ENCODE peak calls at places on chromosomes 3 and 15, in four cellular contexts. I, L, G and Z are unnamed samples.

GRCh38 chr15:73367624-73368300 is 996 bp downstream of the HCN4 start:
- DNase-seq in I (peak), G (no peak), L (no peak), Z (no peak)

GRCh38 chr3:192935441-192935840 is 17.8 kb upstream of the MB21D2 start:
- DNase-seq in L (no peak), I (no peak), G (peak), Z (no peak)

GRCh38 chr3:126133606-126134005 is 46.8 kb downstream of the ALDH1L1 start:
- DNase-seq in G (no peak), I (peak), L (no peak), Z (no peak)

GRCh38 chr3:173622156-173622555 is 224.6 kb downstream of the NLGN1 start:
- DNase-seq in I (no peak), G (peak), L (no peak), Z (peak)

GRCh38 chr3:37240170-37240945 is 66.0 kb upstream of the LRRFIP2 start:
- DNase-seq in I (no peak), L (no peak), G (no peak), Z (no peak)

GRCh38 chr3:8307545-8308110 is 194.0 kb upstream of the LMCD1 start:
- DNase-seq in L (no peak), I (no peak), G (no peak), Z (no peak)

GRCh38 chr15:40594429-40594836 is 384 bp downstream of the KNL1 start:
- DNase-seq in L (peak), G (peak), I (peak), Z (peak)

GRCh38 chr15:31255176-31255510 is 71.5 kb upstream of the KLF13 start:
- DNase-seq in I (peak), G (no peak), L (no peak), Z (no peak)

GRCh38 chr3:195813916-195814486 is 2.3 kb upstream of the MUC4 start:
- DNase-seq in L (no peak), I (no peak), G (no peak), Z (no peak)

GRCh38 chr3:64063207-64063981 is 40.1 kb upstream of the PSMD6 start:
- DNase-seq in L (no peak), I (no peak), G (peak), Z (no peak)

GRCh38 chr15:69556344-69556743 is 103.7 kb downstream of the RPLP1 start:
- DNase-seq in L (no peak), I (no peak), G (no peak), Z (no peak)

GRCh38 chr15:79003301-79003700 is 58.5 kb upstream of the CTSH start:
- DNase-seq in L (no peak), G (peak), I (no peak), Z (peak)

GRCh38 chr15:58074452-58074851 is 8.9 kb upstream of the ALDH1A2 start:
- DNase-seq in L (no peak), G (no peak), I (no peak), Z (no peak)

GRCh38 chr3:60490992-60491391 is 760.3 kb downstream of the FHIT start:
- DNase-seq in L (no peak), I (no peak), G (no peak), Z (no peak)

GRCh38 chr3:53382106-53382505 is 34.8 kb upstream of the DCP1A start:
- DNase-seq in I (no peak), L (peak), G (peak), Z (peak)

GRCh38 chr3:73621388-73621787 is 3.4 kb downstream of the PDZRN3 start:
- DNase-seq in L (no peak), I (no peak), G (no peak), Z (no peak)

GRCh38 chr15:93302080-93302765 is 213.2 kb upstream of the RGMA start:
- DNase-seq in G (no peak), L (no peak), I (no peak), Z (no peak)

GRCh38 chr15:29449136-29449535 is 179.5 kb upstream of the NSMCE3 start:
- DNase-seq in L (no peak), G (no peak), I (no peak), Z (no peak)

GRCh38 chr3:133944641-133945441 is 49.2 kb upstream of the RAB6B start:
- DNase-seq in I (no peak), L (peak), G (peak), Z (peak)

GRCh38 chr3:168426196-168426595 is 330.5 kb upstream of the GOLIM4 start:
- DNase-seq in G (peak), L (no peak), I (no peak), Z (peak)

GRCh38 chr15:99437315-99438221 is 128.2 kb upstream of the MEF2A start:
- DNase-seq in I (no peak), G (no peak), L (no peak), Z (no peak)

GRCh38 chr3:56654460-56654859 is 28.6 kb downstream of the TASOR start:
- DNase-seq in G (no peak), L (no peak), I (no peak), Z (no peak)

GRCh38 chr15:80567721-80568157 is 127.4 kb upstream of the ABHD17C start:
- DNase-seq in L (peak), I (no peak), G (peak), Z (peak)

GRCh38 chr3:129224984-129225393 is 24.4 kb upstream of the COPG1 start:
- DNase-seq in G (peak), L (peak), I (peak), Z (peak)

GRCh38 chr15:81327526-81327925 is 3.6 kb upstream of the STARD5 start:
- DNase-seq in I (no peak), L (peak), G (peak), Z (peak)

GRCh38 chr15:46502668-46503067 is 867.8 kb downstream of the SQOR start:
- DNase-seq in I (no peak), L (no peak), G (no peak), Z (peak)

GRCh38 chr3:10557250-10557649 is 51.9 kb upstream of the ATP2B2 start:
- DNase-seq in I (no peak), L (no peak), G (no peak), Z (no peak)

GRCh38 chr15:94412979-94413741 is 181.8 kb downstream of the MCTP2 start:
- DNase-seq in G (peak), L (no peak), I (no peak), Z (peak)

GRCh38 chr15:42890161-42890913 is 30.2 kb downstream of the TTBK2 start:
- DNase-seq in G (peak), I (no peak), L (peak), Z (peak)

GRCh38 chr3:149572796-149573414 is 84.9 kb downstream of the WWTR1 start:
- DNase-seq in G (peak), I (no peak), L (peak), Z (peak)

GRCh38 chr15:51132384-51133139 is 37.9 kb upstream of the TNFAIP8L3 start:
- DNase-seq in I (no peak), L (peak), G (peak), Z (peak)

GRCh38 chr3:109275702-109276293 is 40.5 kb downstream of the DPPA2 start:
- DNase-seq in I (no peak), L (peak), G (peak), Z (peak)

GRCh38 chr3:139353920-139354556 is 10.2 kb downstream of the MRPS22 start:
- DNase-seq in G (peak), I (no peak), L (peak), Z (peak)

GRCh38 chr3:171309906-171310359 is 150.3 kb downstream of the TNIK start:
- DNase-seq in G (peak), L (peak), I (no peak), Z (peak)

GRCh38 chr15:70099966-70100494 is 2.3 kb upstream of the TLE3 start:
- DNase-seq in L (no peak), I (no peak), G (no peak), Z (no peak)

GRCh38 chr15:29747837-29748417 is 74.3 kb downstream of the TJP1 start:
- DNase-seq in G (peak), L (no peak), I (no peak), Z (peak)

GRCh38 chr3:114452176-114452744 is 158.4 kb downstream of the TIGIT start:
- DNase-seq in I (no peak), G (peak), L (no peak), Z (no peak)
- H3K4me3 ChIP-seq in I (no peak), G (no peak), L (peak), Z (no peak)

DNA sequence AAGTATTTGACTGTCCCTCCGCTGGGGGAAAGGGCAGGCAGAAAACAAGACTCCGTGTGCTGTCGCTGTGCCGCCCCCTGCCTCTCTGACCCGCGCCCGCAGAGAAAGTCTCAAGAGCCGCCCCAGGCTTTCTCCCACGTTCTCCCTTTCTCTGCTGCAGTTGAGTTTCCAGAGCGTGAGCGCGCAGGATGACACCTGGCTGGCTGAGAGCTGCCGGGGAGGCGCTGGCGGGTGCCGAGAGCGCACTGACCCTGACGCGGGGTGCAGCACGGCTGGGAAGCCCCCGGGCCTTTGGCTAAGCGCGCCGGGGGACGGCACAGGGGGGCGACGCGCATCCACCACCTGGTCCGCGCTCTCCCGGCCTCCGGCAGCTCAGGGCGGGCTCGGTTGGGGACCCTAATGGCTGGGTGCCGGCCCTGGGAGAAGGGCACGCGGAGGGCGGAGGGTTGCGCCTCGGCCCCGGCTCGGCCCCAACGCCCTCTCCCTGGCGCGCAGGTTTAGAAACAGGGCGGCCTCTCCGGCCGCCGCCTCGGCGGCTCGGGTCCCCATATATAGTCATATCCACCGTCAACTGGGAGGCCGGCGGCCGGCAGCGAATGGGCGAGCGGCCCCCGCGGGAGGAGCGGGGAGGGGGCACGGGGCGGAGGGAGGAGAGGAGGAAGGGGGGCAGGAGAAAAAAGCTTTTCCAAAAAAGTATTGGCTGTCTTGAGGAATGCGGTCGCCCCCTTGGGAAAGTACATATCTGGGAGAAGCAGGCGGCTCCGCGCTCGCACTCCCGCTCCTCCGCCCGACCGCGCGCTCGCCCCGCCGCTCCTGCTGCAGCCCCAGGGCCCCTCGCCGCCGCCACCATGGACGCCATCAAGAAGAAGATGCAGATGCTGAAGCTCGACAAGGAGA is at the start of gene TPM1:
- DNase-seq in I (peak), G (peak), L (peak), Z (peak)
- TF ChIP-seq CTCF in I (no peak), G (peak), L (no peak), Z (no peak)

GRCh38 chr3:12995389-12996180 is 77.6 kb downstream of the IQSEC1 start:
- DNase-seq in L (no peak), G (no peak), I (no peak), Z (no peak)
- H3K4me3 ChIP-seq in L (no peak), G (no peak), I (no peak), Z (no peak)

GRCh38 chr3:97896547-97896946 is 74.7 kb downstream of the CRYBG3 start:
- DNase-seq in L (no peak), I (no peak), G (no peak), Z (no peak)
- TF ChIP-seq CTCF in L (peak), I (no peak), G (no peak), Z (no peak)

GRCh38 chr15:64112077-64112772 is 16.4 kb downstream of the SNX1 start:
- DNase-seq in G (no peak), L (no peak), I (no peak), Z (no peak)
- H3K4me3 ChIP-seq in G (no peak), L (no peak), I (no peak), Z (no peak)

GRCh38 chr3:188036375-188036985 is 117.5 kb upstream of the LPP start:
- DNase-seq in I (no peak), G (no peak), L (no peak), Z (no peak)

GRCh38 chr3:188041193-188041592 is 112.8 kb upstream of the LPP start:
- DNase-seq in L (no peak), G (no peak), I (no peak), Z (no peak)

GRCh38 chr3:188034989-188035388 is 119.0 kb upstream of the LPP start:
- DNase-seq in G (no peak), L (peak), I (no peak), Z (no peak)

GRCh38 chr3:188037965-188038581 is 115.9 kb upstream of the LPP start:
- DNase-seq in I (no peak), L (peak), G (peak), Z (peak)

DNA sequence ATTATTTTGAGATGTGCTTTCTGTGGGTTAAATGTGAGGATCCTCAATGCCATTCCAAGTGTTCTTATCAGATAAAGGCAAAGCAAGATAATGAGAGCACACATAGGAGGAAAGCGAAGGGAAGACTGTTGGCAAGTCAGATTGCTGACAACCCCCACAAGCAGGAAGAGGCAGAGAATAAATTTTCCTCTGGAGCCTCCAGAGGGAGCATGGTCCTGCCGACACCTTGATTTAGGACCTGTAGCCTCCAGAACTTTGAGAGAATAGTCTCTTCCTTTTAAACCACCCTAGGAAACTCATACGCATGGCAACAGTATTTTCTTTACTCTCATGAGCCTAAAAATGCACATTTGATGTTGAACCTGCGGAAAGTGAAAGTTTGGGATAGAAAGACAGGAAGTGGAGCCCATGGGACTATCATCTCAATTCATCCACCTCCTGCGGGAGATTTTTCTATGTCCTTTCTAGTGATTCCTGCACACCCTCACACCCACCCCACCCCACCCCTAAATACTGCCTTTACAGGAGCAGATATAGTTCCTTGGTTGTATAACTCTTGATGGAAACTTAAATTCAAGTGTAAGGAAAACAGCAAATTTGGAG is 116.7 kb upstream of the LPP start:
- DNase-seq in L (peak), I (no peak), G (peak), Z (peak)
- TF ChIP-seq CTCF in L (peak), I (no peak), G (peak), Z (peak)

GRCh38 chr15:63051701-63052066 is 9.1 kb downstream of the TPM1 start:
- DNase-seq in G (no peak), I (no peak), L (no peak), Z (no peak)

GRCh38 chr15:63054281-63054683 is 11.7 kb downstream of the TPM1 start:
- DNase-seq in L (no peak), I (no peak), G (no peak), Z (no peak)

GRCh38 chr15:63052961-63053698 is 10.6 kb downstream of the TPM1 start:
- DNase-seq in G (no peak), L (no peak), I (no peak), Z (peak)

GRCh38 chr15:63050737-63051700 is 8.5 kb downstream of the TPM1 start:
- DNase-seq in G (peak), L (no peak), I (no peak), Z (peak)

GRCh38 chr15:63052128-63052826 is 9.7 kb downstream of the TPM1 start:
- DNase-seq in L (no peak), G (no peak), I (no peak), Z (no peak)
- H3K4me3 ChIP-seq in L (no peak), G (no peak), I (no peak), Z (no peak)

DNA sequence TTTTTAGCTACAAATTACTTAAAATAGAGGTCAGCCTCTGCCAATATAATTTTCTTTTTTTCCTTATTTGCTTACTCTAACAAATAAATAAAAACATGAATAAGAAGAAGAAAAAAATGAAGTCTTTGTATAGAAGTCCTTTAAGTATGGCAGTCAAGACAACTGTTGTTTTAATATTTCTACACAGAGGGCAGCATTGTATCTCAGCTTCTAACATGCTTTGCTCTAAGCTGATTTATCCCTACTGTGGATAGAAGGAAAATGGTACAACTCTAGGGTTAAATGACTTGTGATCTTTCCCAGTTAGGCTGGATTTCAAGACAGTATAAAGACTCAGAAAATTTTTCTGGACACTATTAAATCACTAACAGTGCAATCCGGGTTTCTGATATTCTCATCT is 104.3 kb upstream of the MEIS2 start:
- DNase-seq in G (no peak), L (no peak), I (no peak), Z (peak)
- TF ChIP-seq CTCF in G (no peak), L (no peak), I (no peak), Z (peak)

DNA sequence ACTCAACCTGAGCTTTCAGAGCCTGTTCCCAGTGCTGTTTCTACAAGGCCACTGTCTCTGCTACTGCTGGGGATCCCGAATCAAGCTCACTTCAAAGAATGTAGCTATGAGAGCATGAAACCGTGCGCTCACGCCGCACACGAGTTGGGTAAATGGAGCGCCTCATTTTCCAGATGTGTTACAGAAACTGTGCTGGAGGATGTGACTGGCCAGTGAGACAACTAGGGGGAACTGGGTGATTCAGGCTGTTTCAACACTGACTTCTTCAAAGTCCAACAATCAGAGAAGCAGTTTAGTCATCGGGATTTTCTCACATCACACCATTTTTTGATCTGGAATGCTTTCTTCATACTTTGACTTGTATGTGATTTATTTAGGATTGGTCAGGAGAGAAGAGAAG is 3.5 kb downstream of the ZNF710 start:
- DNase-seq in L (peak), G (peak), I (no peak), Z (peak)
- H3K4me3 ChIP-seq in L (no peak), G (peak), I (no peak), Z (peak)